ENCODE peak calls at places on chromosomes 12 and 14, in nine cellular contexts. Y is PC-3, G is OCI-LY7, X is hepatocyte, H is HCT116, K is PC-9, S is MM.1S, Z is Karpas-422, E is GM23248. P is an unnamed sample. For H3K9me2 and H3K4me1, the result is how much of the 10 kb centered on the place peaks cover.

GRCh38 chr14:95121911-95122696 is 35.2 kb downstream of the DICER1 start:
- DNase-seq in Y (peak), G (no peak), X (no peak), H (no peak), K (no peak), S (no peak), Z (no peak), E (no peak), P (no peak)

GRCh38 chr12:96044017-96044985 is 8.9 kb upstream of the LTA4H start:
- DNase-seq in Y (peak), G (peak), X (no peak), H (no peak), K (no peak), S (no peak), Z (no peak), E (peak), P (no peak)

GRCh38 chr14:35534884-35535793 is 1.2 kb downstream of the INSM2 start:
- DNase-seq in Y (peak), G (peak), X (peak), H (no peak), K (peak), S (peak), Z (peak), E (peak), P (peak)

GRCh38 chr14:95480109-95480886 is 36.2 kb downstream of the SYNE3 start:
- DNase-seq in Y (peak), G (no peak), X (no peak), H (no peak), K (no peak), S (peak), Z (no peak), E (peak), P (no peak)

GRCh38 chr14:99296517-99296916 is 24.5 kb upstream of the BCL11B start:
- DNase-seq in Y (no peak), G (no peak), X (no peak), H (peak), K (no peak), S (no peak), Z (peak), E (no peak), P (peak)

GRCh38 chr14:54857830-54858269 is 44.8 kb downstream of the GCH1 start:
- DNase-seq in Y (no peak), G (peak), X (no peak), H (no peak), K (no peak), S (no peak), Z (peak), E (no peak), P (no peak)

GRCh38 chr14:70567791-70568190 is 32.7 kb downstream of the MED6 start:
- DNase-seq in Y (peak), G (peak), X (peak), H (peak), K (peak), S (peak), Z (peak), E (peak), P (peak)

GRCh38 chr12:49098035-49098451 is 3.4 kb upstream of the DHH start:
- DNase-seq in Y (peak), G (peak), X (peak), H (no peak), K (no peak), S (peak), Z (peak), E (peak), P (peak)

GRCh38 chr14:77230914-77231313 is 40.1 kb downstream of the NGB start:
- DNase-seq in Y (no peak), G (no peak), X (no peak), H (no peak), K (no peak), S (no peak), Z (no peak), E (no peak), P (no peak)

GRCh38 chr12:19652391-19652790 is 213.1 kb downstream of the AEBP2 start:
- DNase-seq in Y (no peak), G (no peak), X (no peak), H (no peak), K (no peak), S (no peak), Z (no peak), E (no peak), P (no peak)

GRCh38 chr14:105420976-105421674 is 1.5 kb downstream of the MTA1 start:
- DNase-seq in Y (no peak), G (no peak), X (no peak), H (no peak), K (no peak), S (no peak), Z (peak), E (no peak), P (no peak)

GRCh38 chr12:63445266-63445665 is 223.0 kb downstream of the DPY19L2 start:
- DNase-seq in Y (no peak), G (no peak), X (no peak), H (no peak), K (no peak), S (no peak), Z (no peak), E (no peak), P (no peak)

GRCh38 chr14:88791629-88792571 is 853 bp downstream of the EML5 start:
- DNase-seq in Y (no peak), G (peak), X (peak), H (no peak), K (no peak), S (peak), Z (no peak), E (peak), P (peak)

GRCh38 chr12:10191865-10192264 is 13.0 kb downstream of the TMEM52B start:
- DNase-seq in Y (peak), G (no peak), X (no peak), H (no peak), K (peak), S (no peak), Z (no peak), E (peak), P (peak)

GRCh38 chr12:53588155-53588554 is 38.0 kb downstream of the ATF7 start:
- DNase-seq in Y (no peak), G (no peak), X (no peak), H (no peak), K (no peak), S (no peak), Z (no peak), E (no peak), P (no peak)

GRCh38 chr12:7142809-7143465 is 12.8 kb downstream of the CLSTN3 start:
- DNase-seq in Y (no peak), G (no peak), X (no peak), H (no peak), K (no peak), S (no peak), Z (no peak), E (no peak), P (no peak)

GRCh38 chr12:108852674-108853073 is 4.7 kb downstream of the SSH1 start:
- DNase-seq in Y (no peak), G (no peak), X (no peak), H (no peak), K (no peak), S (no peak), Z (peak), E (no peak), P (no peak)

GRCh38 chr14:94702629-94703028 is 67.3 kb downstream of the GSC start:
- DNase-seq in Y (no peak), G (no peak), X (no peak), H (no peak), K (no peak), S (no peak), Z (no peak), E (no peak), P (no peak)

GRCh38 chr14:105426416-105427130 is 6.9 kb downstream of the MTA1 start:
- DNase-seq in Y (no peak), G (no peak), X (no peak), H (no peak), K (no peak), S (no peak), Z (no peak), E (no peak), P (no peak)

GRCh38 chr14:77265561-77266335 is 5.3 kb downstream of the NGB start:
- DNase-seq in Y (no peak), G (no peak), X (no peak), H (no peak), K (no peak), S (no peak), Z (no peak), E (no peak), P (peak)

GRCh38 chr14:102279688-102280348 is 25.1 kb downstream of the MOK start:
- DNase-seq in Y (peak), G (no peak), X (peak), H (peak), K (peak), S (no peak), Z (no peak), E (peak), P (peak)

GRCh38 chr12:102963796-102964195 is 6.3 kb downstream of the ASCL1 start:
- DNase-seq in Y (no peak), G (no peak), X (no peak), H (no peak), K (no peak), S (no peak), Z (no peak), E (no peak), P (no peak)

GRCh38 chr14:76953196-76953945 is 75.1 kb downstream of the IRF2BPL start:
- DNase-seq in Y (peak), G (no peak), X (peak), H (peak), K (peak), S (no peak), Z (no peak), E (peak), P (peak)

DNA sequence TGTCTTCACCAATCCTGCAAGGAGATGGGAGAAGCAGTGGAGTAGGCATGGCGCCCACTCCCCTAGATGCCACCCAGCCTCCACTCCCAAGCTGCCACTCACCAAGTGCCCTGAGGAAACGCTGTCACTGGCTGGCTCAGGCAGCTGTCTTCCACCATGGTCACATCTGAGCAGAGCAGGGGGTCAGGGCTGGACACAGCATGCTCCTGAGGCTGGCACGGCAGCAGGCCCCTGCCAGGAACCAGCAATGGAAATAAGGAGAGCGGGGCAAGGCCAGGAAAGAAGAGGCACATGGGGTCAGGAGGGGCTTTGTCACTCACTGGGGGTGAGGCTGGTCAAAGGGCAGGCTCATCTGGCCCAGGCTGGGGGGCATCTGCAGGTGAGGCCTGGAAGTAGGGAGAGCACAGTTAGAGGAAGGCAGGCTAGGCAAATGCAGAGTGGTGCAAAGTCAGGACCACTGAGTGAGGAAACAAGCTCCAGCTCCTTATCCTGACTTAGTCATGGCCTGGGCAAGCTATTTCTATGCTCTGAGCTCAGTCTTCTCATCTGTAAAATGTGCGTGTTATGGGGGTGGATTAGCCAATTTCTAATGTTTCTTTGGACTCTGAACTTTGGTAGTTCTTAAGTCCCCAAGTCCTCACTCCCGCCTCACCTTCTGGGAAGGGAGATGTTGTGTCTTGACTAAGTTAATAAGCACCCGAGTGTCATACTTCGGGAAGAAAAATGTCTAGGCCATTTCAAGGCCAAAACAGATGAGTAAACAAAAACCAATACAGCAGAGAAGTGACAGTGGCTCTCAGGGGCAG is 8.0 kb downstream of the NAB2 start:
- DNase-seq in Y (no peak), G (no peak), X (no peak), H (no peak), K (no peak), S (no peak), Z (peak), E (no peak), P (no peak)
- H3K9me2 ChIP-seq in Y (under half), G (under half), X (under half), H (under half), K (under half), S (under half), Z (under half), E (under half), P (under half)

GRCh38 chr14:104144911-104145825 is 6.8 kb downstream of the KIF26A start:
- DNase-seq in Y (no peak), G (no peak), X (no peak), H (no peak), K (no peak), S (no peak), Z (no peak), E (no peak), P (no peak)
- H3K4me1 ChIP-seq in Y (under half), G (under half), X (under half), H (under half), K (under half), S (under half), Z (under half), E (under half), P (under half)

DNA sequence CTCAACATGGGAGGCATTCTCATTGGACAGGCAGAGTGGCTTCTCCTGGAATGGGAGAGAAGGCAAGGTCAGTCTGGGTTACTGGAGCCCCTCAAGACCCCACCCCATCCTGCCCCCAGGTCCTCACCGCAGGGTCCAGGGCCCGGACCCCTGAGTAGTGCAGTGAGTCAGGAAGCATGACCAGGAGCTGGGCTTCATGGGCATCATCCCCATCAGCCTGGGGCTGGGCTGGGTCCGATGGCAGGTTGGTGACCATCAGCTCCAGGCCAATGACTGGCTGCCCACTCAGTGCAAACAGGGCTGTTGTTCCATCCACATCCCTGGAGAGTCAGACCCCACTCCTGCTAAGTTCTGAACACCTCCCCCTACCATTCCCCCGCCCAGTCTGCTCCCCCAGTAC is 13.1 kb downstream of the ITGA7 start:
- DNase-seq in Y (no peak), G (no peak), X (no peak), H (no peak), K (no peak), S (no peak), Z (no peak), E (no peak), P (no peak)
- H3K9me2 ChIP-seq in Y (under half), G (under half), X (under half), H (under half), K (under half), S (under half), Z (under half), E (under half), P (under half)

DNA sequence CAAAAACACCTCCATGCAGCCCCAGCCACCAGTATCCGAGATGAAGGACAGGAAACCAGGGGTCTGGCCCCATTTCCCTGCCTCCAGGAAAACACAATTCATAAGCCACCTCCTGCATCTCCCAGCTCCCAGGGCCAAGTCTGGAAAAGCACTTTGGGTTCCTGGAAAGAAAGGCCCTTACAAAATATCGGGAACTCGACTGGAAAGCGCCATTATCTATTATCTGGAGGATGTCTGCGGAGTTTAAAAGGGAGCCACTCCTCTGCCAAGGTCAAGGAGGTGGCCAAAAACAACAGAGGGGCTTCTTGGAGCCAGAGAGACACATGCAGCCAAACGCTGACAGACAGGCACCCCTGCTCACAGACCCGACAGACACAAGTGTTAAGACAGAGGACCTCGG is 9.8 kb downstream of the ACTN1 start:
- DNase-seq in Y (no peak), G (no peak), X (no peak), H (no peak), K (no peak), S (no peak), Z (no peak), E (no peak), P (no peak)
- H3K4me1 ChIP-seq in Y (under half), G (under half), X (half or more), H (under half), K (under half), S (under half), Z (under half), E (half or more), P (half or more)

GRCh38 chr12:604956-605355 is 58.3 kb downstream of the NINJ2 start:
- DNase-seq in Y (no peak), G (no peak), X (no peak), H (no peak), K (no peak), S (no peak), Z (no peak), E (no peak), P (no peak)
- H3K9me2 ChIP-seq in Y (under half), G (under half), X (under half), H (under half), K (under half), S (under half), Z (under half), E (under half), P (under half)

GRCh38 chr12:47361389-47362031 is 281.8 kb upstream of the AMIGO2 start:
- DNase-seq in Y (no peak), G (peak), X (no peak), H (no peak), K (no peak), S (peak), Z (peak), E (no peak), P (no peak)
- H3K4me1 ChIP-seq in Y (under half), G (under half), X (under half), H (under half), K (under half), S (under half), Z (under half), E (under half), P (under half)

DNA sequence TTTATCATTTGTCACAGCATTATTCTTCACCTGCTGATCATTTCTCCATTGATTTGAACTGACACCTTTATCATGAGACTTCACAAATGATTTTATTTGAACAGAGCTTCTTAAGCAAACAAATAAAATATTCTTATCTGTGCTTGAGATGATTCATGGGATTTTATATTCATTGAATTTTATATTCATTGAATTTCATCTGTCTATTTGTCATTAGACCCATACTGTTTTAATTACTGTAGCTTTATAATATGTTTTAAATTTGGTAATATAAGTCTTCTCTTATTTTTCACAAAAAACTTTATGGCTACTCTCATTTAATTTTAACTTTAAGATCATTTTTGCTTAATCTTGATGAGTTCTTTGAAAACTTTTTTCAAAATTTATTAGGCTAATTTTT is 777.4 kb upstream of the TBX3 start:
- DNase-seq in Y (no peak), G (no peak), X (no peak), H (no peak), K (no peak), S (no peak), Z (no peak), E (no peak), P (no peak)
- H3K9me2 ChIP-seq in Y (under half), G (under half), X (under half), H (under half), K (under half), S (under half), Z (under half), E (under half), P (under half)

P was measured in GM23338.